ENCODE peak calls at places on chromosome 21, in nine cellular contexts. V is HTR-8/SVneo; K is ovary; D is epithelial cell of esophagus; H is LHCN-M2; P is stimulated activated CD8-positive, alpha-beta memory T cell treated with anti-CD3 and anti-CD28 coated beads, Interleukin-15, amount 100 ng/mL, for 4 hours; A is non-pigmented ciliary epithelial cell; M is activated naive CD8-positive, alpha-beta T cell treated with anti-CD3 and anti-CD28 coated beads, Interleukin-2, amount 10 ng/mL, durations not matched to agents 7 days and 5 days; I is tibial artery. L is an unnamed sample.

GRCh38 chr21:46081862-46082637 is 15.9 kb upstream of the COL6A2 start:
- DNase-seq in V (no peak), K (peak; percentile 12), D (no peak), H (no peak), P (no peak), A (no peak), M (no peak), I (peak; percentile 61), L (no peak)

GRCh38 chr21:27799861-27800260 is 833.0 kb upstream of the ADAMTS5 start:
- DNase-seq in V (no peak), K (no peak), D (no peak), H (peak; percentile 45), P (no peak), A (no peak), M (no peak), I (no peak), L (no peak)

GRCh38 chr21:42102946-42103345 is 31.8 kb downstream of the UMODL1 start:
- DNase-seq in V (no peak), K (no peak), D (no peak), H (no peak), P (no peak), A (no peak), M (no peak), I (no peak), L (no peak)

GRCh38 chr21:31952828-31953227 is 80.0 kb downstream of the HUNK start:
- DNase-seq in V (no peak), K (no peak), D (no peak), H (no peak), P (no peak), A (no peak), M (no peak), I (no peak), L (no peak)

GRCh38 chr21:36613554-36613953 is 85.4 kb upstream of the SIM2 start:
- DNase-seq in V (no peak), K (no peak), D (no peak), H (no peak), P (no peak), A (no peak), M (no peak), I (no peak), L (no peak)

GRCh38 chr21:18467715-18468114 is 64.1 kb upstream of the TMPRSS15 start:
- DNase-seq in V (no peak), K (no peak), D (no peak), H (no peak), P (no peak), A (no peak), M (no peak), I (no peak), L (no peak)

GRCh38 chr21:20270365-20271055 is 727.7 kb upstream of the NCAM2 start:
- DNase-seq in V (no peak), K (no peak), D (no peak), H (no peak), P (no peak), A (no peak), M (no peak), I (no peak), L (no peak)

GRCh38 chr21:44574457-44575306 is 1.2 kb downstream of the KRTAP10-4 start:
- DNase-seq in V (no peak), K (no peak), D (no peak), H (no peak), P (no peak), A (no peak), M (no peak), I (no peak), L (no peak)

GRCh38 chr21:39660596-39660995 is 47.9 kb downstream of the B3GALT5 start:
- DNase-seq in V (peak; percentile 59), K (peak; percentile 43), D (peak; percentile 49), H (peak; percentile 89), P (no peak), A (peak; percentile 83), M (no peak), I (no peak), L (no peak)

GRCh38 chr21:45363921-45364463 is 41.0 kb upstream of the COL18A1 start:
- DNase-seq in V (peak; percentile 92), K (peak; percentile 87), D (peak; percentile 89), H (peak; percentile 100), P (no peak), A (peak; percentile 94), M (no peak), I (peak; percentile 97), L (peak; percentile 99)

GRCh38 chr21:33088384-33088783 is 18.4 kb downstream of the OLIG1 start:
- DNase-seq in V (no peak), K (no peak), D (no peak), H (no peak), P (no peak), A (no peak), M (no peak), I (no peak), L (no peak)

GRCh38 chr21:36179145-36179544 is 22.5 kb downstream of the DOP1B start:
- DNase-seq in V (no peak), K (no peak), D (no peak), H (no peak), P (no peak), A (no peak), M (no peak), I (no peak), L (no peak)

GRCh38 chr21:43343095-43343991 is 83.6 kb downstream of the SIK1 start:
- DNase-seq in V (no peak), K (no peak), D (peak; percentile 39), H (no peak), P (no peak), A (no peak), M (no peak), I (no peak), L (no peak)

GRCh38 chr21:26717146-26717739 is 128.0 kb downstream of the ADAMTS1 start:
- DNase-seq in V (peak; percentile 9), K (no peak), D (peak; percentile 23), H (peak; percentile 29), P (no peak), A (no peak), M (no peak), I (no peak), L (peak; percentile 37)

GRCh38 chr21:42572906-42573495 is 59.3 kb downstream of the SLC37A1 start:
- DNase-seq in V (no peak), K (no peak), D (no peak), H (no peak), P (no peak), A (no peak), M (peak; percentile 4), I (peak; percentile 58), L (no peak)

GRCh38 chr21:31204801-31205200 is 139.3 kb downstream of the TIAM1 start:
- DNase-seq in V (no peak), K (no peak), D (no peak), H (no peak), P (no peak), A (no peak), M (no peak), I (no peak), L (no peak)

GRCh38 chr21:34965200-34966174 is 83.6 kb downstream of the RUNX1 start:
- DNase-seq in V (peak; percentile 32), K (no peak), D (peak; percentile 24), H (peak; percentile 86), P (no peak), A (peak; percentile 54), M (no peak), I (no peak), L (peak; percentile 47)

GRCh38 chr21:44024895-44025353 is 12.8 kb downstream of the TRAPPC10 start:
- DNase-seq in V (no peak), K (peak; percentile 52), D (peak; percentile 75), H (peak; percentile 35), P (no peak), A (peak; percentile 34), M (no peak), I (peak; percentile 78), L (peak; percentile 32)

GRCh38 chr21:42664614-42665013 is 11.2 kb downstream of the PDE9A start:
- DNase-seq in V (no peak), K (no peak), D (no peak), H (no peak), P (no peak), A (no peak), M (no peak), I (no peak), L (no peak)

GRCh38 chr21:26982767-26983166 is 15.9 kb upstream of the ADAMTS5 start:
- DNase-seq in V (no peak), K (no peak), D (peak; percentile 88), H (peak; percentile 70), P (no peak), A (no peak), M (no peak), I (no peak), L (no peak)

GRCh38 chr21:40671721-40672120 is 175.2 kb downstream of the DSCAM start:
- DNase-seq in V (no peak), K (no peak), D (peak; percentile 38), H (no peak), P (no peak), A (no peak), M (no peak), I (no peak), L (no peak)

GRCh38 chr21:40120944-40121575 is 253.8 kb downstream of the PCP4 start:
- DNase-seq in V (no peak), K (no peak), D (peak; percentile 43), H (no peak), P (no peak), A (no peak), M (no peak), I (no peak), L (no peak)

GRCh38 chr21:34835526-34835925 is 166.7 kb downstream of the CLIC6 start:
- DNase-seq in V (no peak), K (no peak), D (no peak), H (no peak), P (no peak), A (no peak), M (no peak), I (peak; percentile 78), L (no peak)

GRCh38 chr21:14955936-14956520 is 108.8 kb downstream of the NRIP1 start:
- DNase-seq in V (no peak), K (no peak), D (no peak), H (no peak), P (no peak), A (no peak), M (no peak), I (no peak), L (no peak)

GRCh38 chr21:18369115-18369514 is 34.5 kb downstream of the TMPRSS15 start:
- DNase-seq in V (peak; percentile 10), K (no peak), D (peak; percentile 1), H (peak; percentile 49), P (no peak), A (no peak), M (no peak), I (no peak), L (no peak)

GRCh38 chr21:14273736-14274538 is 58.0 kb downstream of the RBM11 start:
- DNase-seq in V (no peak), K (peak; percentile 8), D (peak; percentile 30), H (no peak), P (no peak), A (no peak), M (no peak), I (peak; percentile 64), L (peak; percentile 56)

GRCh38 chr21:44054710-44055109 is 42.6 kb downstream of the TRAPPC10 start:
- DNase-seq in V (no peak), K (no peak), D (no peak), H (peak; percentile 81), P (no peak), A (peak; percentile 46), M (no peak), I (peak; percentile 41), L (no peak)

GRCh38 chr21:44354775-44355771 is 1.7 kb downstream of the TRPM2 start:
- DNase-seq in V (no peak), K (no peak), D (no peak), H (no peak), P (no peak), A (no peak), M (no peak), I (no peak), L (no peak)

GRCh38 chr21:25767921-25768320 is 33.1 kb downstream of the GABPA start:
- DNase-seq in V (no peak), K (no peak), D (no peak), H (no peak), P (no peak), A (no peak), M (no peak), I (no peak), L (no peak)

GRCh38 chr21:46152939-46153258 is 2.5 kb downstream of the FTCD start:
- DNase-seq in V (no peak), K (peak; percentile 41), D (no peak), H (no peak), P (no peak), A (no peak), M (no peak), I (peak; percentile 64), L (no peak)

GRCh38 chr21:21085206-21085605 is 87.0 kb downstream of the NCAM2 start:
- DNase-seq in V (no peak), K (no peak), D (no peak), H (no peak), P (no peak), A (no peak), M (no peak), I (no peak), L (no peak)